ENCODE peak calls at places on chromosomes 16 and 17, in ten cellular contexts. K is endothelial cell, B is AG04450, X is ascending aorta, R is endothelial cell of umbilical vein, F is pancreas, P is nephron progenitor cell, C is A549, H is fibroblast of lung, V is AG09309. W is an unnamed sample.

GRCh38 chr17:44115585-44116415 is 7.6 kb downstream of the HDAC5 start:
- DNase-seq in P (peak), F (no peak), X (no peak), H (peak), K (peak), R (peak), V (no peak), B (no peak), C (peak), W (no peak)

GRCh38 chr17:28524476-28525415 is 18.6 kb downstream of the FOXN1 start:
- DNase-seq in V (peak), R (no peak), K (no peak), C (peak), F (peak), P (no peak), B (peak), H (peak), X (no peak), W (no peak)

GRCh38 chr16:2673066-2673999 is 9.0 kb upstream of the KCTD5 start:
- DNase-seq in V (peak), H (peak), F (peak), P (peak), C (peak), K (peak), B (peak), R (peak), X (peak), W (peak)

GRCh38 chr16:5649762-5650445 is 552.3 kb upstream of the EEF2KMT start:
- DNase-seq in H (no peak), F (no peak), C (no peak), R (no peak), X (no peak), B (no peak), V (no peak), K (no peak), P (no peak), W (no peak)

GRCh38 chr16:20084624-20085226 is 11.0 kb upstream of the GPR139 start:
- DNase-seq in C (no peak), B (no peak), V (no peak), H (no peak), K (no peak), R (no peak), F (no peak), X (no peak), P (no peak), W (no peak)

GRCh38 chr16:24670623-24671454 is 58.6 kb upstream of the TNRC6A start:
- DNase-seq in C (peak), F (peak), P (peak), H (peak), B (no peak), R (peak), K (no peak), X (peak), V (peak), W (peak)

GRCh38 chr16:67013823-67014640 is 14.9 kb upstream of the CBFB start:
- DNase-seq in F (peak), V (no peak), R (peak), H (peak), P (peak), B (no peak), X (no peak), K (peak), C (peak), W (peak)

GRCh38 chr16:88941933-88942909 is 34.8 kb downstream of the CBFA2T3 start:
- DNase-seq in R (no peak), B (no peak), P (peak), F (no peak), C (peak), K (peak), V (no peak), H (peak), X (no peak), W (no peak)

GRCh38 chr17:54903375-54903774 is 2.7 kb downstream of the TOM1L1 start:
- DNase-seq in C (no peak), P (no peak), F (peak), H (peak), V (no peak), R (no peak), X (no peak), B (no peak), K (no peak), W (no peak)

GRCh38 chr16:29308644-29309546 is 97.6 kb downstream of the NPIPB11 start:
- DNase-seq in K (no peak), X (no peak), H (no peak), R (no peak), C (no peak), F (no peak), V (no peak), B (no peak), P (no peak), W (no peak)

GRCh38 chr16:81532491-81533174 is 88.0 kb downstream of the CMIP start:
- DNase-seq in B (no peak), V (no peak), F (peak), C (peak), X (no peak), K (no peak), H (no peak), P (peak), R (no peak), W (no peak)

GRCh38 chr17:45703806-45704205 is 80.3 kb upstream of the CRHR1 start:
- DNase-seq in V (no peak), H (no peak), K (no peak), R (no peak), B (no peak), X (no peak), P (no peak), F (no peak), C (no peak), W (no peak)

GRCh38 chr17:44095647-44096496 is 25.3 kb downstream of the G6PC3 start:
- DNase-seq in R (peak), C (peak), V (peak), H (peak), F (no peak), K (peak), X (no peak), P (peak), B (peak), W (peak)

GRCh38 chr17:12523244-12523643 is 142.4 kb upstream of the MYOCD start:
- DNase-seq in V (no peak), P (no peak), B (no peak), F (no peak), X (no peak), K (no peak), C (no peak), R (no peak), H (no peak), W (no peak)

GRCh38 chr17:78674595-78675315 is 97.6 kb upstream of the DNAH17 start:
- DNase-seq in P (no peak), R (no peak), C (no peak), K (no peak), V (no peak), F (peak), B (no peak), H (no peak), X (no peak), W (no peak)

GRCh38 chr16:11560701-11561439 is 25.8 kb downstream of the LITAF start:
- DNase-seq in H (peak), P (peak), F (no peak), X (no peak), K (no peak), V (no peak), B (no peak), C (no peak), R (peak), W (no peak)

GRCh38 chr16:54817432-54817831 is 113.2 kb upstream of the IRX5 start:
- DNase-seq in F (no peak), B (no peak), X (no peak), P (peak), C (peak), H (no peak), R (no peak), V (peak), K (peak), W (no peak)

GRCh38 chr16:64012166-64012565 is 1109.7 kb downstream of the CDH11 start:
- DNase-seq in B (no peak), P (no peak), V (peak), F (no peak), K (no peak), X (no peak), C (no peak), H (no peak), R (no peak), W (no peak)

GRCh38 chr16:27639588-27640276 is 89.8 kb downstream of the KATNIP start:
- DNase-seq in P (peak), V (peak), F (no peak), X (no peak), C (peak), H (peak), B (peak), K (peak), R (peak), W (no peak)

GRCh38 chr16:79605999-79606398 is 5.5 kb upstream of the MAF start:
- DNase-seq in P (peak), C (peak), B (no peak), K (no peak), V (no peak), R (no peak), F (no peak), H (no peak), X (no peak), W (no peak)

GRCh38 chr17:4837471-4838305 is 4.5 kb downstream of the MINK1 start:
- DNase-seq in F (no peak), K (no peak), C (no peak), B (no peak), P (no peak), X (no peak), R (no peak), V (no peak), H (no peak), W (no peak)

GRCh38 chr16:89973235-89973634 is 24.7 kb downstream of the DEF8 start:
- DNase-seq in X (no peak), C (no peak), P (no peak), B (no peak), V (no peak), H (no peak), R (no peak), K (no peak), F (no peak), W (no peak)

GRCh38 chr16:30722443-30722842 is 23.5 kb downstream of the SRCAP start:
- DNase-seq in X (no peak), F (no peak), P (no peak), V (no peak), R (no peak), K (no peak), H (no peak), C (no peak), B (no peak), W (no peak)

GRCh38 chr17:35051183-35051578 is 12.3 kb downstream of the RFFL start:
- DNase-seq in H (no peak), C (no peak), B (no peak), X (no peak), K (no peak), P (no peak), F (no peak), R (peak), V (no peak), W (no peak)

GRCh38 chr17:75531724-75532090 is 6.2 kb downstream of the LLGL2 start:
- DNase-seq in B (no peak), X (no peak), V (no peak), R (no peak), C (no peak), H (no peak), K (no peak), P (no peak), F (no peak), W (no peak)

DNA sequence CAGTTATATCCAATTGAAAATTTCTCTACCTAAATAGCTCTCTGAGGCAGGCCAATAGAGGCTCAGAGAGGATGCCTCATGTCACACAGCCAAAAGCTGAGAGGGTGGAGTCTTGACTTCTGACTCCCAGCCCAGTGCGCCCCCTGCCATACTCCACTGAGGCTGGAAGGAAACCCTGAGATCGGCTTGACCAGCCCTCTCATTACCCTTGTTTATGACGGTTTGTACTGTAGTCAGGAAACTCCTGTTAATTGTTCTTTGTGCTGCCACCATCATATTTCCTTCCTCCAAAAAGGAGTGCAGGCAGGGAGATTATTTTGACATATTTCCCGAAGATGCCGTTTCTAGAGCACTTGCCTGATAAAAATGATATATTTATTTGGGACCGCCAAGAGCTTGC is 107.9 kb downstream of the AIPL1 start:
- DNase-seq in H (no peak), F (no peak), X (no peak), V (no peak), R (peak), P (no peak), K (peak), C (no peak), B (no peak), W (no peak)
- TF ChIP-seq CTCF in H (no peak), F (no peak), X (no peak), V (no peak), R (peak), P (no peak), K (no peak), C (no peak), B (no peak), W (no peak)

GRCh38 chr16:72910875-72911274 is 137.1 kb downstream of the ZFHX3 start:
- DNase-seq in P (no peak), F (no peak), C (no peak), X (no peak), R (no peak), H (no peak), B (no peak), K (no peak), V (no peak), W (no peak)
- TF ChIP-seq CTCF in P (no peak), F (no peak), C (no peak), X (no peak), R (no peak), H (no peak), B (no peak), K (no peak), V (no peak), W (no peak)

DNA sequence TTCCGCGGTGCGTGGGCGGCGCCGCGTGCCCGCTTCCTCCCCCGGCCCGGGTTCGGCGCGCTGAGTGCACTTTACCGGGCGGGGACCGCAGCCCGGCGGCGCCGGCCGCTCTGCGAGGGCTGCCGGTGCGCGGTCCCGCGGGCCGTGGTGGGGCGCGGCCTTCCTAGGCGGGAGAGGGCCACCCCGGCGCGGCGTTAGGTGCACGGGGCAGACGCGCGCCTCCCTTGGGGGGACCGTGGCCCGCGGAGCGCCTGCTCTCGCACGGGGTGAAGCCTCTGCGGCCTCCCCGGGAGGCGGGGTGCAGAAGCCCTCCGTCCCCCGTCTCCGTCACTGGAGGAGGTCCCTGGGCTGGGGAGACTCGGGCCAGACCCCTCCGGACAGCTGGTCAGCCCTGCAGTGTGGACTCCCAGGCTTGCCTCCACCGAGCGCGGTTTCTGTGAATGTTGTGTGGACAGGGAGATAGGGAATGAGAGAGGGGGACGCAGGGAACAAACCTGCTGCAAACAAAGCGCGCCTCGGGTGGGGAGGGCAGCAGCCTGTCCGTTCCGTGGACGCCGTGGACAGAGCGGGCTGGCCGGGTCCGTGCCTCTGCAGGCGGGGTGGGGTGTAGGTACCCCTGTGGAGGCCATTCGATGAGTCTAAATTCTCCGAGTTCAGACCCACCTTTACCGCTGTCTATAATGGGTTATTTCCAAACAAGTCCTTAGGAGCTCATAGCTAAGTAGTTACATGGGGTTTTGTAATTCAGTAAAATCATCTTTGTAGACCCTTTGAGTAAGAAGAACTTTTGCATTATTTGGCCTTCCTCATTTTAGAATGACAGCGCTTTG is 721 bp downstream of the TBCD start:
- DNase-seq in F (no peak), X (no peak), P (peak), C (peak), R (peak), B (no peak), H (no peak), K (peak), V (no peak), W (no peak)
- TF ChIP-seq CTCF in F (no peak), X (no peak), P (no peak), C (no peak), R (no peak), B (no peak), H (no peak), K (no peak), V (no peak), W (no peak)

GRCh38 chr17:82215972-82216300 is 3.3 kb upstream of the CCDC57 start:
- DNase-seq in H (no peak), P (no peak), F (no peak), C (no peak), R (no peak), V (no peak), K (no peak), B (no peak), X (no peak), W (no peak)

GRCh38 chr17:82215095-82215971 is 2.7 kb upstream of the CCDC57 start:
- DNase-seq in R (no peak), C (peak), K (no peak), H (peak), V (no peak), P (no peak), X (no peak), F (no peak), B (no peak), W (no peak)

GRCh38 chr17:82214012-82214628 is 1.5 kb upstream of the CCDC57 start:
- DNase-seq in B (no peak), F (no peak), P (no peak), H (no peak), R (no peak), X (no peak), K (no peak), C (no peak), V (no peak), W (no peak)

GRCh38 chr17:82213251-82214011 is 789 bp upstream of the CCDC57 start:
- DNase-seq in R (peak), K (no peak), V (no peak), F (no peak), H (peak), B (peak), X (no peak), C (peak), P (peak), W (peak)

DNA sequence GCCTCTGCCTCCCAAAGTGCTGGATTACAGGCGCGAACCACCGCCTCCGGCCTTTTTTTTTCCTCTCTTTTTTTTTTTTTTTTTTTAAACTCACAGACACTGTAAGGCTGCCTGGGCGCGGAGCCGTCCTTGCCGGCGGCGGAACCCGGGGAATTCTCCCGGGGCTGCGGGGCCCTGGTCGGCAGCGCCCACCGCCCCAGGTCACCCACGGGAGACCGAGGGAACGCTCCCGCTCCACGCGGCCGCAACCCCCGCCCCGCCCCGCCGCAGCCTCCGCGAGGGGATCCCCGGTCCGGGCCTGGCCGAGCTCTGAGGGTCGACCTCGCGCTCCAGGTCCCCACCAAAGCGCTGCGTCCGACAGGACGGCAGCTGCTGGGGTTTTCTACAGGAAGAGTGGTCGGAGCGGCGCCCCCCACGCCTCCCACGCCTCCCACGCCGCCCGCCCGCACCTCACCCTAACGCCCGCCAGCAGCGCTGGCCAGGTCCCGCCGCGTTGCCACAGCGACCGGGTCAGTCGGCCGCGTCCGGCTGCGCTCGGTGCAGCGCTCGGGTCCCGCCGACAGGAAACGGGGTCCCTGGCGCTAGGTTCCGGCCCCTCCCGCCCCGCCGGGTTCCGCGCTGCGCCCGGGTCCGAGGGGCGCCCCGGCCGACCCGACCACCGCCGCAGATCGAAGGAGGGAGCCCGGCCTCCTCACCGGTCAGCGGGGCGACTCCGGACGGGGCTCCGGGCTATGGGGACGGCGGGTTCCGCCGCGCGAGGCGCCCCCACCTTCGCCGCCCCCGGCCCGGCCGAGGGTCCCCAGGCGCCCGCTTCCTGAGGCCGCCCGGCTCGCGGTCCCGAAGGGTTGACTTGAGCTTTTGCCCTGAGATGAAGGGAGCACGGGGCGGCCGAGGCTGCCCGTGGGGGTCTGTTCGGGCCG is at the start of gene CCDC57:
- DNase-seq in H (peak), P (peak), X (no peak), C (peak), F (peak), R (peak), K (peak), V (no peak), B (no peak), W (peak)
- TF ChIP-seq CTCF in H (no peak), P (no peak), X (peak), C (no peak), F (no peak), R (no peak), K (no peak), V (no peak), B (no peak), W (no peak)